ENCODE peak calls at places on chromosome 6, in seven cellular contexts. R is uterus, B is sigmoid colon, U is SJSA1, D is BE2C, Y is AG04450, C is NT2/D1. A is an unnamed sample.

GRCh38 chr6:111661541-111662041 is 55.9 kb upstream of the TRAF3IP2 start:
- DNase-seq in D (no peak), B (no peak), R (no peak), Y (no peak), U (no peak), C (no peak), A (no peak)

GRCh38 chr6:130838971-130839370 is 11.8 kb downstream of the SMLR1 start:
- DNase-seq in Y (no peak), B (no peak), U (no peak), C (no peak), D (no peak), R (no peak), A (no peak)

GRCh38 chr6:27605401-27606342 is 132.8 kb upstream of the ZNF184 start:
- DNase-seq in Y (no peak), R (no peak), U (peak), B (no peak), C (peak), D (peak), A (no peak)

GRCh38 chr6:41200296-41200900 is 551 bp downstream of the TREML2 start:
- DNase-seq in R (no peak), B (no peak), D (no peak), Y (no peak), C (no peak), U (no peak), A (no peak)

GRCh38 chr6:130513770-130514169 is 148.0 kb downstream of the TMEM200A start:
- DNase-seq in D (no peak), U (peak), Y (no peak), R (no peak), C (no peak), B (no peak), A (peak)

GRCh38 chr6:66103954-66104353 is 396.9 kb upstream of the EYS start:
- DNase-seq in U (no peak), D (no peak), Y (no peak), B (no peak), C (no peak), R (no peak), A (no peak)

GRCh38 chr6:40710626-40711354 is 123.6 kb upstream of the LRFN2 start:
- DNase-seq in C (no peak), D (peak), Y (no peak), U (no peak), R (no peak), B (no peak), A (no peak)

GRCh38 chr6:47200536-47201334 is 109.0 kb downstream of the TNFRSF21 start:
- DNase-seq in D (no peak), R (no peak), B (no peak), U (no peak), Y (no peak), C (no peak), A (no peak)

GRCh38 chr6:1145756-1146218 is 166.1 kb upstream of the FOXQ1 start:
- DNase-seq in Y (no peak), B (no peak), R (no peak), C (no peak), U (no peak), D (no peak), A (no peak)

GRCh38 chr6:35432291-35432690 is 19.8 kb upstream of the FANCE start:
- DNase-seq in R (no peak), C (no peak), Y (no peak), B (no peak), D (no peak), U (no peak), A (no peak)

GRCh38 chr6:3610206-3610605 is 141.3 kb downstream of the PXDC1 start:
- DNase-seq in Y (no peak), R (peak), U (peak), D (no peak), C (no peak), B (no peak), A (no peak)

GRCh38 chr6:26311385-26312095 is 53.5 kb upstream of the BTN3A2 start:
- DNase-seq in C (no peak), D (peak), U (peak), B (no peak), R (peak), Y (no peak), A (no peak)

GRCh38 chr6:35497571-35498406 is 910 bp upstream of the TEAD3 start:
- DNase-seq in U (peak), B (peak), Y (peak), C (no peak), D (no peak), R (peak), A (peak)

GRCh38 chr6:136085370-136086115 is 164.6 kb downstream of the MTFR2 start:
- DNase-seq in Y (no peak), U (no peak), C (no peak), D (no peak), B (no peak), R (no peak), A (no peak)

GRCh38 chr6:62272118-62272517 is 13.9 kb downstream of the KHDRBS2 start:
- DNase-seq in U (no peak), C (no peak), B (no peak), R (no peak), Y (no peak), D (no peak), A (no peak)

GRCh38 chr6:142566628-142567396 is 265.0 kb downstream of the ADGRG6 start:
- DNase-seq in D (peak), C (peak), B (no peak), Y (peak), R (no peak), U (peak), A (no peak)

GRCh38 chr6:158758464-158758863 is 60.7 kb downstream of the EZR start:
- DNase-seq in R (no peak), C (no peak), B (no peak), U (no peak), Y (no peak), D (peak), A (no peak)

GRCh38 chr6:31246051-31246495 is 25.8 kb downstream of the HLA-C start:
- DNase-seq in C (peak), B (no peak), D (no peak), U (peak), Y (peak), R (no peak), A (peak)

GRCh38 chr6:11535801-11536230 is 1.7 kb upstream of the TMEM170B start:
- DNase-seq in B (no peak), R (no peak), D (no peak), C (no peak), U (peak), Y (no peak), A (no peak)

GRCh38 chr6:136600818-136601217 is 50.6 kb upstream of the MAP7 start:
- DNase-seq in R (peak), D (peak), U (no peak), Y (no peak), B (peak), C (no peak), A (no peak)

GRCh38 chr6:4778086-4778485 is 1.9 kb downstream of the CDYL start:
- DNase-seq in U (no peak), R (no peak), C (no peak), B (no peak), Y (no peak), D (no peak), A (no peak)

GRCh38 chr6:24494726-24495515 is at the start of gene ALDH5A1:
- DNase-seq in U (peak), R (peak), D (peak), Y (no peak), B (peak), C (peak), A (no peak)

GRCh38 chr6:158414900-158415299 is 102.6 kb downstream of the TULP4 start:
- DNase-seq in D (no peak), U (no peak), B (no peak), Y (peak), R (no peak), C (no peak), A (no peak)

GRCh38 chr6:4935486-4935885 is 68.4 kb downstream of the RPP40 start:
- DNase-seq in B (no peak), U (no peak), R (no peak), D (no peak), C (no peak), Y (no peak), A (no peak)

GRCh38 chr6:85744571-85744970 is 101.9 kb upstream of the SYNCRIP start:
- DNase-seq in Y (no peak), B (no peak), U (no peak), R (no peak), C (no peak), D (no peak), A (no peak)

GRCh38 chr6:100470721-100471120 is 6.0 kb upstream of the SIM1 start:
- DNase-seq in D (no peak), R (no peak), U (no peak), B (no peak), C (no peak), Y (no peak), A (no peak)

GRCh38 chr6:10073326-10073725 is 341.5 kb downstream of the TFAP2A start:
- DNase-seq in B (no peak), D (no peak), Y (no peak), R (no peak), U (no peak), C (no peak), A (peak)

GRCh38 chr6:168370310-168370991 is 50.9 kb upstream of the DACT2 start:
- DNase-seq in D (peak), C (peak), Y (no peak), U (no peak), B (peak), R (peak), A (no peak)

GRCh38 chr6:15260099-15260821 is 14.4 kb downstream of the JARID2 start:
- DNase-seq in C (no peak), D (no peak), Y (no peak), B (no peak), R (no peak), U (peak), A (peak)

GRCh38 chr6:18400831-18401446 is 13.8 kb downstream of the RNF144B start:
- DNase-seq in U (peak), B (no peak), R (no peak), Y (no peak), C (no peak), D (no peak), A (no peak)

GRCh38 chr6:37794825-37795224 is 24.7 kb upstream of the ZFAND3 start:
- DNase-seq in R (no peak), D (no peak), Y (no peak), B (no peak), U (peak), C (no peak), A (no peak)

GRCh38 chr6:33683051-33683571 is 28.4 kb downstream of the UQCC2 start:
- DNase-seq in C (no peak), Y (no peak), R (no peak), D (no peak), B (no peak), U (no peak), A (no peak)

GRCh38 chr6:108941281-108941680 is 93.1 kb downstream of the ARMC2 start:
- DNase-seq in B (no peak), Y (no peak), D (no peak), U (no peak), R (no peak), C (no peak), A (no peak)
- H3K4me3 ChIP-seq in B (no peak), Y (no peak), D (no peak), U (no peak), R (no peak), C (no peak), A (no peak)

GRCh38 chr6:131955876-131956275 is 4.7 kb upstream of the CCN2 start:
- DNase-seq in B (no peak), C (no peak), Y (no peak), U (no peak), D (no peak), R (no peak), A (no peak)

GRCh38 chr6:131954099-131954774 is 3.1 kb upstream of the CCN2 start:
- DNase-seq in R (no peak), U (peak), D (no peak), B (no peak), Y (no peak), C (no peak), A (no peak)

GRCh38 chr6:131955192-131955591 is 4.0 kb upstream of the CCN2 start:
- DNase-seq in B (no peak), U (no peak), D (no peak), R (no peak), Y (no peak), C (no peak), A (no peak)

GRCh38 chr6:131952886-131953509 is 1.8 kb upstream of the CCN2 start:
- DNase-seq in R (no peak), U (no peak), D (no peak), B (no peak), Y (no peak), C (peak), A (no peak)

GRCh38 chr6:131954775-131955107 is 3.6 kb upstream of the CCN2 start:
- DNase-seq in U (peak), Y (peak), C (no peak), D (no peak), B (peak), R (peak), A (no peak)
- H3K4me3 ChIP-seq in U (no peak), Y (no peak), C (no peak), D (no peak), B (no peak), R (peak), A (no peak)

DNA sequence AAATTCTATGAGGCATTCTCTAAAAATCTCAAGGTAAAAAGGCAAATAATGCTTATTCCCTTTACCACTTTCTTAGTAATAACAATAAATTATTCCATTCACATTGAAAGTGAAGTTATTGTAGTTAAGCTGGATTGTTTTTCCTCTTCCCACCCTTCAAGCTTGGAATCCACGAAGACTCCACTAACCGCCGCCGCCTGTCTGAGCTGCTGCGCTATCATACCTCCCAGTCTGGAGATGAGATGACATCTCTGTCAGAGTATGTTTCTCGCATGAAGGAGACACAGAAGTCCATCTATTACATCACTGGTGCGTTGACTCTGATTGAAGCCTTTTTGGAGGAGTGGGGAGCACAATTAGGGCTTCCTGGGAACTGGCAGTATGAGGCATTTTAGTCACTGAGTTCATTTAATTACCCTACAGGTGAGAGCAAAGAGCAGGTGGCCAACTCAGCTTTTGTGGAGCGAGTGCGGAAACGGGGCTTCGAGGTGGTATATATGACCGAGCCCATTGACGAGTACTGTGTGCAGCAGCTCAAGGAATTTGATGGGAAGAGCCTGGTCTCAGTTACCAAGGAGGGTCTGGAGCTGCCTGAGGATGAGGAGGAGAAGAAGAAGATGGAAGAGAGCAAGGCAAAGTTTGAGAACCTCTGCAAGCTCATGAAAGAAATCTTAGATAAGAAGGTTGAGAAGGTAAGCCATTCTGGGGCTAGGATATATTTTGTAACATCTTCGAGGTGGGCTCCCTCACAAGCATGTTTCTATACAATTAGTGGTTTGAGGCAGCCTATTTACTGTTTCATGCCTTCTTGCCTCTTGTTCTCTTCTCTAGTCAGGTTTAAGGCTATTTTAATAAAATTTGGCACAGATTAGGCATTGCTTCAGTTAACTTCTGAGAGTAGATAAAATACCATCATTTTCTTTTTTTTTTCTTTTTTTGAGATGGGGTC is 4.9 kb downstream of the HSP90AB1 start:
- DNase-seq in Y (no peak), R (no peak), D (no peak), C (no peak), B (no peak), U (no peak), A (no peak)
- H3K4me3 ChIP-seq in Y (no peak), R (no peak), D (no peak), C (no peak), B (no peak), U (no peak), A (no peak)

DNA sequence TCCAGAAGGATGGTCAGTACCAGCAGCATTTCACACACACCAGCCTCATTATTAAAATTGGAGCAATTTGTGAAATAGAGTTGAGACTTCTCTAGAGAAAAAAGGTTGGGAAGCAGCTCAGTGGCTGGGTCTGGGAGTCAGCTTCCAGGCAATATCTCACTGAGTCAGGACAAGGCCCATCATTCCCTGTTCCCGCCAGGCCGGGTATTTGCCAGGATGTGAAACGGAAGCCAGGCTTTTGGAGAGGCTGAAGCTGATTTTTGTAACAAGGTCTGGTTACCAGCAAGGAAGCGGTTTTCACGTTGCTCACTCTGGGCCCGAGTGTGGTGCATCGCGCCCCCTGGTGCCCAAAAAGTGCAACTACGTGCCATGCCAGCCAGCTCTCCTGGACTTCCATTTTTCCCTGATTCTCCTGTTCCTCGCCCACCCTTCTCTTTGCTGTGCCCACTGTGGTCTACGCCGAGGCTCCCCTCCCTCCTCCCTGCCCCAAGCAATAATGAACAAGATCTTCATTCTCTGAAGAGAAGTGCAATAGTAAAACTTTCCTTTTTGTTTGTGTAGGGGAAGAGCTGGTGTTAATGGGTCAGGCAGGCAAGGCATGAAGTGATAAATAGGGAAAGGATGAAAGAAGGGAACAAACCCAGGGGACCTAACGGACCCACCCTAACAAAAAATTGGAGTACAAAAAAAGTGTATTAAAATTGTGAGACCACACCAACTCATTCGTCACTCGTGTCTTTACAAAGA is 67.1 kb downstream of the ZBTB2 start:
- DNase-seq in U (peak), C (peak), Y (peak), R (peak), B (peak), D (peak), A (peak)
- H3K4me3 ChIP-seq in U (no peak), C (no peak), Y (peak), R (no peak), B (no peak), D (peak), A (no peak)

GRCh38 chr6:79943133-79943532 is 4.2 kb downstream of the ELOVL4 start:
- DNase-seq in U (no peak), Y (no peak), B (no peak), R (no peak), C (no peak), D (no peak), A (no peak)

GRCh38 chr6:79947191-79948173 is at the start of gene ELOVL4:
- DNase-seq in R (peak), Y (peak), U (peak), B (peak), C (peak), D (peak), A (peak)

GRCh38 chr6:79946242-79946641 is 1.1 kb downstream of the ELOVL4 start:
- DNase-seq in C (peak), B (no peak), R (no peak), Y (no peak), D (peak), U (no peak), A (no peak)

GRCh38 chr6:79949235-79949634 is 1.9 kb upstream of the ELOVL4 start:
- DNase-seq in B (no peak), R (peak), U (peak), C (peak), D (peak), Y (peak), A (peak)

DNA sequence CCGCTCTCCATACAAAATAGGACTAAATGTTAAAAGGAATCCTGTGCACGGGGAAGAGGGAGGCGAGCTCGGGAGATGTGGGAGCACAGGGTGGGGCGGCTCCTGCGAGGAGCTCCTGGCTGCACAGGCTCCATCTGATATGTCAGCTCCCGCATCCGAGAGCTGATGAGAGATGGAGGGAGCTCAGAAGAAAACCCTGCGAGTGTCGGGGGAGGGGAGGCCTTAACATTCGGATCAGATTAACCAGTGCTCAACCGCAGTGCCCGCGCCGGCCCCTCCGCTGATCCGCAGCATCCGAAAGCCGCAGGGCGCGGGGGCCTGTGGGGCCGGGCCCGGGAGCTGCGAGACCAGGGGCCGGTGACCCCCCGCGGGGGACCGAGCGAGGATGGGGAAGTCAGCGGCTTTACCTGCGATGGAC is 571 bp downstream of the ELOVL4 start:
- DNase-seq in B (peak), Y (no peak), C (peak), R (peak), D (peak), U (peak), A (no peak)
- H3K4me3 ChIP-seq in B (peak), Y (peak), C (peak), R (peak), D (peak), U (peak), A (peak)

GRCh38 chr6:159979136-159979874 is 10.4 kb downstream of the IGF2R start:
- DNase-seq in Y (no peak), D (peak), U (peak), R (no peak), B (no peak), C (no peak), A (no peak)
- H3K4me3 ChIP-seq in Y (no peak), D (no peak), U (no peak), R (no peak), B (no peak), C (no peak), A (no peak)

GRCh38 chr6:119643866-119644265 is 294.3 kb upstream of the MAN1A1 start:
- DNase-seq in B (no peak), R (no peak), U (no peak), C (no peak), Y (no peak), D (no peak), A (peak)

GRCh38 chr6:119647309-119647708 is 297.7 kb upstream of the MAN1A1 start:
- DNase-seq in B (no peak), C (no peak), U (no peak), R (no peak), D (no peak), Y (no peak), A (peak)
- H3K4me3 ChIP-seq in B (no peak), C (no peak), U (no peak), R (no peak), D (no peak), Y (no peak), A (no peak)